ENCODE peak calls at places on chromosomes 11 and 22, in seven cellular contexts. One of them, this sample, is unnamed. For H3K36me3, the result is how much of the 10 kb centered on the place peaks cover.

GRCh38 chr22:17980638-17981051 is 43.7 kb downstream of the MICAL3 start:
- DNase-seq in GM23248: peak
- DNase-seq in prostate gland: peak
- DNase-seq in adrenal gland: peak
- DNase-seq in left ventricle myocardium inferior: peak
- DNase-seq in PC-9: no peak
- DNase-seq in H7: peak
- DNase-seq in this sample: no peak

GRCh38 chr11:7353100-7353499 is 101.4 kb downstream of the SYT9 start:
- DNase-seq in H7: peak
- DNase-seq in PC-9: no peak
- DNase-seq in left ventricle myocardium inferior: no peak
- DNase-seq in prostate gland: no peak
- DNase-seq in GM23248: peak
- DNase-seq in adrenal gland: no peak
- DNase-seq in this sample: peak

GRCh38 chr11:26578998-26579635 is 7.1 kb upstream of the MUC15 start:
- DNase-seq in prostate gland: no peak
- DNase-seq in PC-9: peak
- DNase-seq in adrenal gland: no peak
- DNase-seq in left ventricle myocardium inferior: no peak
- DNase-seq in H7: no peak
- DNase-seq in GM23248: peak
- DNase-seq in this sample: peak

GRCh38 chr11:71263391-71263790 is 11.0 kb upstream of the SHANK2 start:
- DNase-seq in adrenal gland: no peak
- DNase-seq in GM23248: peak
- DNase-seq in H7: no peak
- DNase-seq in PC-9: peak
- DNase-seq in left ventricle myocardium inferior: no peak
- DNase-seq in prostate gland: no peak
- DNase-seq in this sample: no peak

GRCh38 chr11:45652781-45653180 is 12.6 kb downstream of the CHST1 start:
- DNase-seq in prostate gland: no peak
- DNase-seq in H7: peak
- DNase-seq in GM23248: peak
- DNase-seq in left ventricle myocardium inferior: no peak
- DNase-seq in adrenal gland: no peak
- DNase-seq in PC-9: no peak
- DNase-seq in this sample: peak

GRCh38 chr11:65560555-65561418 is 2.6 kb upstream of the LTBP3 start:
- DNase-seq in prostate gland: no peak
- DNase-seq in H7: peak
- DNase-seq in left ventricle myocardium inferior: peak
- DNase-seq in GM23248: peak
- DNase-seq in adrenal gland: no peak
- DNase-seq in PC-9: no peak
- DNase-seq in this sample: peak

GRCh38 chr22:40540265-40540664 is 96.3 kb downstream of the MRTFA start:
- DNase-seq in prostate gland: no peak
- DNase-seq in adrenal gland: no peak
- DNase-seq in H7: peak
- DNase-seq in left ventricle myocardium inferior: no peak
- DNase-seq in PC-9: no peak
- DNase-seq in GM23248: no peak
- DNase-seq in this sample: no peak

GRCh38 chr11:65786008-65786785 is 666 bp upstream of the OVOL1 start:
- DNase-seq in H7: peak
- DNase-seq in GM23248: peak
- DNase-seq in prostate gland: peak
- DNase-seq in left ventricle myocardium inferior: no peak
- DNase-seq in adrenal gland: no peak
- DNase-seq in PC-9: no peak
- DNase-seq in this sample: no peak

GRCh38 chr11:112778091-112778889 is 182.9 kb upstream of the NCAM1 start:
- DNase-seq in PC-9: no peak
- DNase-seq in H7: peak
- DNase-seq in left ventricle myocardium inferior: no peak
- DNase-seq in GM23248: no peak
- DNase-seq in adrenal gland: no peak
- DNase-seq in prostate gland: no peak
- DNase-seq in this sample: peak

GRCh38 chr22:48238966-48239365 is 1476.5 kb downstream of the TBC1D22A start:
- DNase-seq in prostate gland: no peak
- DNase-seq in PC-9: no peak
- DNase-seq in H7: peak
- DNase-seq in left ventricle myocardium inferior: no peak
- DNase-seq in GM23248: no peak
- DNase-seq in adrenal gland: no peak
- DNase-seq in this sample: no peak

GRCh38 chr22:44193537-44193896 is 12.8 kb downstream of the PARVG start:
- DNase-seq in adrenal gland: no peak
- DNase-seq in prostate gland: no peak
- DNase-seq in left ventricle myocardium inferior: no peak
- DNase-seq in H7: no peak
- DNase-seq in PC-9: peak
- DNase-seq in GM23248: no peak
- DNase-seq in this sample: peak

GRCh38 chr22:46067159-46068111 is 82.9 kb upstream of the PPARA start:
- DNase-seq in left ventricle myocardium inferior: peak
- DNase-seq in adrenal gland: no peak
- DNase-seq in PC-9: no peak
- DNase-seq in H7: no peak
- DNase-seq in GM23248: peak
- DNase-seq in prostate gland: no peak
- DNase-seq in this sample: peak

GRCh38 chr11:2489103-2489502 is 44.3 kb downstream of the KCNQ1 start:
- DNase-seq in GM23248: no peak
- DNase-seq in adrenal gland: peak
- DNase-seq in prostate gland: no peak
- DNase-seq in left ventricle myocardium inferior: no peak
- DNase-seq in PC-9: no peak
- DNase-seq in H7: no peak
- DNase-seq in this sample: no peak

GRCh38 chr11:64767344-64768299 is 7.8 kb upstream of the PYGM start:
- DNase-seq in left ventricle myocardium inferior: peak
- DNase-seq in GM23248: peak
- DNase-seq in H7: peak
- DNase-seq in PC-9: no peak
- DNase-seq in adrenal gland: peak
- DNase-seq in prostate gland: no peak
- DNase-seq in this sample: no peak

GRCh38 chr11:128507936-128508335 is 79.4 kb downstream of the ETS1 start:
- DNase-seq in PC-9: no peak
- DNase-seq in adrenal gland: no peak
- DNase-seq in GM23248: no peak
- DNase-seq in left ventricle myocardium inferior: no peak
- DNase-seq in H7: no peak
- DNase-seq in prostate gland: no peak
- DNase-seq in this sample: no peak

GRCh38 chr11:128508785-128509518 is 78.4 kb downstream of the ETS1 start:
- DNase-seq in GM23248: peak
- DNase-seq in PC-9: peak
- DNase-seq in adrenal gland: no peak
- DNase-seq in prostate gland: no peak
- DNase-seq in H7: no peak
- DNase-seq in left ventricle myocardium inferior: no peak
- DNase-seq in this sample: peak

GRCh38 chr11:128506384-128506783 is 81.0 kb downstream of the ETS1 start:
- DNase-seq in prostate gland: no peak
- DNase-seq in adrenal gland: no peak
- DNase-seq in left ventricle myocardium inferior: no peak
- DNase-seq in H7: no peak
- DNase-seq in PC-9: no peak
- DNase-seq in GM23248: no peak
- DNase-seq in this sample: no peak

GRCh38 chr11:128505449-128506058 is 81.8 kb downstream of the ETS1 start:
- DNase-seq in GM23248: no peak
- DNase-seq in PC-9: no peak
- DNase-seq in left ventricle myocardium inferior: no peak
- DNase-seq in H7: no peak
- DNase-seq in prostate gland: no peak
- DNase-seq in adrenal gland: no peak
- DNase-seq in this sample: no peak

GRCh38 chr11:128506999-128507591 is 80.3 kb downstream of the ETS1 start:
- DNase-seq in adrenal gland: peak
- DNase-seq in prostate gland: peak
- DNase-seq in PC-9: peak
- DNase-seq in GM23248: peak
- DNase-seq in H7: peak
- DNase-seq in left ventricle myocardium inferior: peak
- DNase-seq in this sample: peak
- H3K4me3 ChIP-seq in adrenal gland: no peak
- H3K4me3 ChIP-seq in prostate gland: no peak
- H3K4me3 ChIP-seq in PC-9: peak
- H3K4me3 ChIP-seq in GM23248: peak
- H3K4me3 ChIP-seq in H7: no peak
- H3K4me3 ChIP-seq in left ventricle myocardium inferior: peak
- H3K4me3 ChIP-seq in this sample: peak

GRCh38 chr11:57812634-57813033 is 51.0 kb downstream of the CTNND1 start:
- DNase-seq in PC-9: no peak
- DNase-seq in adrenal gland: no peak
- DNase-seq in left ventricle myocardium inferior: no peak
- DNase-seq in GM23248: no peak
- DNase-seq in H7: no peak
- DNase-seq in prostate gland: no peak
- DNase-seq in this sample: no peak
- H3K36me3 ChIP-seq in PC-9: half or more
- H3K36me3 ChIP-seq in adrenal gland: half or more
- H3K36me3 ChIP-seq in left ventricle myocardium inferior: half or more
- H3K36me3 ChIP-seq in GM23248: half or more
- H3K36me3 ChIP-seq in H7: under half
- H3K36me3 ChIP-seq in prostate gland: under half
- H3K36me3 ChIP-seq in this sample: half or more

DNA sequence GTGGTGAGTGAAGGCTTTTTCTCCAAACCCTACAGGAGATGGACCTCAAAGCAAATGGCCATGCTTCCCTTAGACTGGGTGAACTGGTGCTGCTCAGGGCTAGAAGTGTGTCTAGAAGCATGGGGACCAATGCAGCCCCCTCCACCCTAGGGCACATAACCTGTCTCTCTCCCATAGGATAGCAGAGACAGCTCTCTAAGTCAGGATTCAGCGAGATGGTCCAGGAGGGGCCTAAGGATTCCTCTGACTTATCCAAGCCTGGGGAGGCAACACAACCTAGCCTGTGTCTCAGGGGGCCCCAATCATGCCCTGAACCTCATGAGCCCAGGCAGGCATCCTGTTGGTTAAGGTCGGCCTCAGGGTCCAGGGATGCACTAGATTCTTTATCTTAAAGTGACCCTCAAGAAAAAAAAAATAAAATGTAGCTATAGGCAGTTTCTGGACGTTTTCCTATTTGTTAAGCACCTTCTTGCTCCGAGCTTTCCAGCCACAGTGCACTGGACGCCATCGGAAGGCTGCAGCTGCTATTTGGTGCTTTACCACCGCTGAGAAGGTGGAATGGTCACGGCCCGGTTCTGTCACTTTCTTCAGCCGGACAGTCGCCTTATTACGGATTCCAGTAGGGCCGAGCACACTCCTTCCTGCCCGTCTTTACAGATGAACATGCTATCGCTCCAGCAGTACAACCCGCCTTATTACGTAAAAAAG is 5.0 kb upstream of the CCND1 start:
- DNase-seq in PC-9: no peak
- DNase-seq in GM23248: no peak
- DNase-seq in left ventricle myocardium inferior: no peak
- DNase-seq in H7: peak
- DNase-seq in adrenal gland: no peak
- DNase-seq in prostate gland: no peak
- DNase-seq in this sample: no peak
- H3K4me3 ChIP-seq in PC-9: peak
- H3K4me3 ChIP-seq in GM23248: peak
- H3K4me3 ChIP-seq in left ventricle myocardium inferior: peak
- H3K4me3 ChIP-seq in H7: peak
- H3K4me3 ChIP-seq in adrenal gland: no peak
- H3K4me3 ChIP-seq in prostate gland: peak
- H3K4me3 ChIP-seq in this sample: no peak

DNA sequence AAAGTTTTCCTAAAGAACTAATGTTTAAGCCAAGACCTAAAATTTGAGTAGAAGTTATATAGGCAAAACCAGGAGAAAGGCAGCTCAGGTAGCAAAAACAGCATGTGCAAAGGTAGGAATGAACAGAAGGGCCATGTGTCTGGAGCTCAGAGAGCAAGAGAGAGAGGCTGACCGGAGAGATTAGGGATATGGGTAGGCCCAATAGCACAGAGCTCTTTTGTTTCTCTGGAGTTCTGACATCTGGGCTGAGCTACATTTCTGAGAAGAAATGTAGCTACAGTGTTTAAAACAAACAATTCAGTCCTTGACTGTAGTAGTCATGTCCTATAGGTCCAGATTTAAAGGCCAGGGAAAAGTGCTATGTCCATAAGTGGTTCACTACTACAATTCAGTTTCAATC is 4.5 kb downstream of the C11orf97 start:
- DNase-seq in prostate gland: no peak
- DNase-seq in PC-9: no peak
- DNase-seq in GM23248: no peak
- DNase-seq in left ventricle myocardium inferior: no peak
- DNase-seq in H7: no peak
- DNase-seq in adrenal gland: no peak
- DNase-seq in this sample: no peak
- H3K36me3 ChIP-seq in prostate gland: under half
- H3K36me3 ChIP-seq in PC-9: under half
- H3K36me3 ChIP-seq in GM23248: under half
- H3K36me3 ChIP-seq in left ventricle myocardium inferior: under half
- H3K36me3 ChIP-seq in H7: under half
- H3K36me3 ChIP-seq in adrenal gland: under half
- H3K36me3 ChIP-seq in this sample: under half

GRCh38 chr11:115990004-115990447 is 485.8 kb upstream of the CADM1 start:
- DNase-seq in left ventricle myocardium inferior: no peak
- DNase-seq in H7: peak
- DNase-seq in prostate gland: no peak
- DNase-seq in GM23248: no peak
- DNase-seq in adrenal gland: no peak
- DNase-seq in PC-9: no peak
- DNase-seq in this sample: no peak
- H3K4me3 ChIP-seq in left ventricle myocardium inferior: peak
- H3K4me3 ChIP-seq in H7: no peak
- H3K4me3 ChIP-seq in prostate gland: no peak
- H3K4me3 ChIP-seq in GM23248: no peak
- H3K4me3 ChIP-seq in adrenal gland: no peak
- H3K4me3 ChIP-seq in PC-9: no peak
- H3K4me3 ChIP-seq in this sample: peak

GRCh38 chr11:47488674-47489394 is 39.9 kb upstream of the RAPSN start:
- DNase-seq in prostate gland: no peak
- DNase-seq in GM23248: no peak
- DNase-seq in PC-9: no peak
- DNase-seq in left ventricle myocardium inferior: no peak
- DNase-seq in H7: no peak
- DNase-seq in adrenal gland: no peak
- DNase-seq in this sample: no peak

GRCh38 chr11:47485112-47485511 is 36.2 kb upstream of the RAPSN start:
- DNase-seq in adrenal gland: no peak
- DNase-seq in PC-9: peak
- DNase-seq in GM23248: no peak
- DNase-seq in left ventricle myocardium inferior: no peak
- DNase-seq in prostate gland: no peak
- DNase-seq in H7: no peak
- DNase-seq in this sample: peak

GRCh38 chr11:47489395-47489755 is 40.4 kb upstream of the RAPSN start:
- DNase-seq in GM23248: peak
- DNase-seq in adrenal gland: no peak
- DNase-seq in prostate gland: no peak
- DNase-seq in H7: no peak
- DNase-seq in left ventricle myocardium inferior: no peak
- DNase-seq in PC-9: no peak
- DNase-seq in this sample: no peak

GRCh38 chr11:47488111-47488510 is 39.2 kb upstream of the RAPSN start:
- DNase-seq in GM23248: no peak
- DNase-seq in left ventricle myocardium inferior: no peak
- DNase-seq in PC-9: no peak
- DNase-seq in H7: no peak
- DNase-seq in prostate gland: no peak
- DNase-seq in adrenal gland: no peak
- DNase-seq in this sample: no peak

GRCh38 chr11:47487421-47487820 is 38.5 kb upstream of the RAPSN start:
- DNase-seq in PC-9: no peak
- DNase-seq in left ventricle myocardium inferior: no peak
- DNase-seq in adrenal gland: no peak
- DNase-seq in GM23248: no peak
- DNase-seq in prostate gland: no peak
- DNase-seq in H7: no peak
- DNase-seq in this sample: no peak
- H3K36me3 ChIP-seq in PC-9: half or more
- H3K36me3 ChIP-seq in left ventricle myocardium inferior: under half
- H3K36me3 ChIP-seq in adrenal gland: under half
- H3K36me3 ChIP-seq in GM23248: under half
- H3K36me3 ChIP-seq in prostate gland: under half
- H3K36me3 ChIP-seq in H7: under half
- H3K36me3 ChIP-seq in this sample: under half

This sample was measured in mammary epithelial cell.